ENCODE peak calls at places on chromosomes 12 and 14, in five cellular contexts. One of them, this sample, is unnamed. For H3K36me3 and H3K27me3, the result is how much of the 10 kb centered on the place peaks cover.

GRCh38 chr12:67366530-67367196 is 97.5 kb downstream of the CAND1 start:
- DNase-seq in neuronal stem cell: no peak
- DNase-seq in stomach: no peak
- DNase-seq in CD4-positive, alpha-beta memory T cell: no peak
- DNase-seq in K562: no peak
- DNase-seq in this sample: no peak

GRCh38 chr12:4855121-4855924 is 54.4 kb upstream of the KCNA1 start:
- DNase-seq in neuronal stem cell: peak
- DNase-seq in stomach: peak
- DNase-seq in CD4-positive, alpha-beta memory T cell: peak
- DNase-seq in K562: peak
- DNase-seq in this sample: peak

GRCh38 chr14:54478621-54479215 is 10.1 kb downstream of the GMFB start:
- DNase-seq in neuronal stem cell: no peak
- DNase-seq in stomach: no peak
- DNase-seq in CD4-positive, alpha-beta memory T cell: no peak
- DNase-seq in K562: no peak
- DNase-seq in this sample: no peak

GRCh38 chr12:67911293-67911637 is 78.0 kb upstream of the IFNG-AS1 start:
- DNase-seq in neuronal stem cell: no peak
- DNase-seq in stomach: no peak
- DNase-seq in CD4-positive, alpha-beta memory T cell: no peak
- DNase-seq in K562: no peak
- DNase-seq in this sample: no peak

GRCh38 chr12:5665615-5666014 is 233.7 kb downstream of the NTF3 start:
- DNase-seq in neuronal stem cell: no peak
- DNase-seq in stomach: no peak
- DNase-seq in CD4-positive, alpha-beta memory T cell: no peak
- DNase-seq in K562: no peak
- DNase-seq in this sample: no peak

GRCh38 chr12:67434653-67435375 is 165.7 kb downstream of the CAND1 start:
- DNase-seq in neuronal stem cell: no peak
- DNase-seq in stomach: no peak
- DNase-seq in CD4-positive, alpha-beta memory T cell: no peak
- DNase-seq in K562: no peak
- DNase-seq in this sample: no peak

GRCh38 chr12:9727813-9728212 is 5.1 kb downstream of the CLECL1 start:
- DNase-seq in neuronal stem cell: no peak
- DNase-seq in stomach: no peak
- DNase-seq in CD4-positive, alpha-beta memory T cell: no peak
- DNase-seq in K562: no peak
- DNase-seq in this sample: no peak

GRCh38 chr12:5010130-5010529 is 33.5 kb upstream of the KCNA5 start:
- DNase-seq in neuronal stem cell: no peak
- DNase-seq in stomach: no peak
- DNase-seq in CD4-positive, alpha-beta memory T cell: no peak
- DNase-seq in K562: no peak
- DNase-seq in this sample: no peak

GRCh38 chr12:95173392-95174251 is 43.6 kb downstream of the FGD6 start:
- DNase-seq in neuronal stem cell: no peak
- DNase-seq in stomach: peak
- DNase-seq in CD4-positive, alpha-beta memory T cell: no peak
- DNase-seq in K562: peak
- DNase-seq in this sample: no peak

GRCh38 chr14:64953661-64954060 is 11.1 kb upstream of the GPX2 start:
- DNase-seq in neuronal stem cell: no peak
- DNase-seq in stomach: no peak
- DNase-seq in CD4-positive, alpha-beta memory T cell: no peak
- DNase-seq in K562: no peak
- DNase-seq in this sample: peak

GRCh38 chr12:64976131-64976530 is 145.0 kb downstream of the WIF1 start:
- DNase-seq in neuronal stem cell: no peak
- DNase-seq in stomach: no peak
- DNase-seq in CD4-positive, alpha-beta memory T cell: no peak
- DNase-seq in K562: no peak
- DNase-seq in this sample: no peak

GRCh38 chr12:79127268-79127895 is 262.8 kb downstream of the SYT1 start:
- DNase-seq in neuronal stem cell: no peak
- DNase-seq in stomach: no peak
- DNase-seq in CD4-positive, alpha-beta memory T cell: no peak
- DNase-seq in K562: no peak
- DNase-seq in this sample: no peak

GRCh38 chr14:99510556-99511139 is 29.4 kb downstream of the CCNK start:
- DNase-seq in neuronal stem cell: no peak
- DNase-seq in stomach: no peak
- DNase-seq in CD4-positive, alpha-beta memory T cell: no peak
- DNase-seq in K562: no peak
- DNase-seq in this sample: no peak

GRCh38 chr12:18747960-18748359 is 10.0 kb downstream of the CAPZA3 start:
- DNase-seq in neuronal stem cell: no peak
- DNase-seq in stomach: no peak
- DNase-seq in CD4-positive, alpha-beta memory T cell: no peak
- DNase-seq in K562: no peak
- DNase-seq in this sample: no peak

GRCh38 chr14:104389326-104390220 is 190.0 kb upstream of the C14orf180 start:
- DNase-seq in neuronal stem cell: no peak
- DNase-seq in stomach: peak
- DNase-seq in CD4-positive, alpha-beta memory T cell: peak
- DNase-seq in K562: no peak
- DNase-seq in this sample: peak

GRCh38 chr14:23639048-23639890 is 3.1 kb downstream of the DHRS2 start:
- DNase-seq in neuronal stem cell: no peak
- DNase-seq in stomach: no peak
- DNase-seq in CD4-positive, alpha-beta memory T cell: no peak
- DNase-seq in K562: no peak
- DNase-seq in this sample: no peak

GRCh38 chr12:47964102-47964723 is 817 bp downstream of the TMEM106C start:
- DNase-seq in neuronal stem cell: no peak
- DNase-seq in stomach: peak
- DNase-seq in CD4-positive, alpha-beta memory T cell: no peak
- DNase-seq in K562: no peak
- DNase-seq in this sample: peak

GRCh38 chr12:111028830-111029229 is 108.5 kb upstream of the MYL2 start:
- DNase-seq in neuronal stem cell: no peak
- DNase-seq in stomach: no peak
- DNase-seq in CD4-positive, alpha-beta memory T cell: no peak
- DNase-seq in K562: no peak
- DNase-seq in this sample: no peak

GRCh38 chr14:98237939-98238338 is 1034.1 kb downstream of the BCL11B start:
- DNase-seq in neuronal stem cell: no peak
- DNase-seq in stomach: no peak
- DNase-seq in CD4-positive, alpha-beta memory T cell: no peak
- DNase-seq in K562: no peak
- DNase-seq in this sample: no peak

GRCh38 chr14:68140111-68140741 is 320.6 kb downstream of the RAD51B start:
- DNase-seq in neuronal stem cell: peak
- DNase-seq in stomach: peak
- DNase-seq in CD4-positive, alpha-beta memory T cell: no peak
- DNase-seq in K562: no peak
- DNase-seq in this sample: no peak

GRCh38 chr14:20455355-20456300 is 602 bp downstream of the APEX1 start:
- DNase-seq in neuronal stem cell: no peak
- DNase-seq in stomach: peak
- DNase-seq in CD4-positive, alpha-beta memory T cell: peak
- DNase-seq in K562: peak
- DNase-seq in this sample: peak

GRCh38 chr14:37585101-37585479 is 10.0 kb downstream of the FOXA1 start:
- DNase-seq in neuronal stem cell: no peak
- DNase-seq in stomach: peak
- DNase-seq in CD4-positive, alpha-beta memory T cell: no peak
- DNase-seq in K562: no peak
- DNase-seq in this sample: peak

GRCh38 chr14:100586520-100587247 is 533 bp downstream of the BEGAIN start:
- DNase-seq in neuronal stem cell: no peak
- DNase-seq in stomach: no peak
- DNase-seq in CD4-positive, alpha-beta memory T cell: no peak
- DNase-seq in K562: peak
- DNase-seq in this sample: peak

GRCh38 chr12:112380663-112381420 is 1.4 kb downstream of the HECTD4 start:
- DNase-seq in neuronal stem cell: no peak
- DNase-seq in stomach: no peak
- DNase-seq in CD4-positive, alpha-beta memory T cell: no peak
- DNase-seq in K562: no peak
- DNase-seq in this sample: peak

GRCh38 chr12:15131462-15131861 is 89.8 kb downstream of the RERG start:
- DNase-seq in neuronal stem cell: no peak
- DNase-seq in stomach: no peak
- DNase-seq in CD4-positive, alpha-beta memory T cell: no peak
- DNase-seq in K562: no peak
- DNase-seq in this sample: no peak

GRCh38 chr12:28034271-28034670 is 61.7 kb upstream of the PTHLH start:
- DNase-seq in neuronal stem cell: no peak
- DNase-seq in stomach: no peak
- DNase-seq in CD4-positive, alpha-beta memory T cell: no peak
- DNase-seq in K562: no peak
- DNase-seq in this sample: no peak

GRCh38 chr12:120290541-120291312 is 976 bp downstream of the RNU4-2 start:
- DNase-seq in neuronal stem cell: no peak
- DNase-seq in stomach: peak
- DNase-seq in CD4-positive, alpha-beta memory T cell: peak
- DNase-seq in K562: no peak
- DNase-seq in this sample: peak

GRCh38 chr12:131758016-131758739 is 47.3 kb downstream of the SFSWAP start:
- DNase-seq in neuronal stem cell: no peak
- DNase-seq in stomach: no peak
- DNase-seq in CD4-positive, alpha-beta memory T cell: no peak
- DNase-seq in K562: no peak
- DNase-seq in this sample: no peak

GRCh38 chr14:89486961-89487360 is 69.9 kb upstream of the FOXN3 start:
- DNase-seq in neuronal stem cell: no peak
- DNase-seq in stomach: no peak
- DNase-seq in CD4-positive, alpha-beta memory T cell: no peak
- DNase-seq in K562: no peak
- DNase-seq in this sample: no peak

GRCh38 chr12:26701604-26702215 is 131.3 kb downstream of the ITPR2 start:
- DNase-seq in neuronal stem cell: peak
- DNase-seq in stomach: no peak
- DNase-seq in CD4-positive, alpha-beta memory T cell: no peak
- DNase-seq in K562: no peak
- DNase-seq in this sample: no peak

GRCh38 chr14:68786491-68787234 is 6.2 kb downstream of the ZFP36L1 start:
- DNase-seq in neuronal stem cell: no peak
- DNase-seq in stomach: peak
- DNase-seq in CD4-positive, alpha-beta memory T cell: no peak
- DNase-seq in K562: no peak
- DNase-seq in this sample: peak

GRCh38 chr14:67987596-67987995 is 168.0 kb downstream of the RAD51B start:
- DNase-seq in neuronal stem cell: no peak
- DNase-seq in stomach: no peak
- DNase-seq in CD4-positive, alpha-beta memory T cell: no peak
- DNase-seq in K562: no peak
- DNase-seq in this sample: no peak

GRCh38 chr14:68065322-68065721 is 245.7 kb downstream of the RAD51B start:
- DNase-seq in neuronal stem cell: no peak
- DNase-seq in stomach: no peak
- DNase-seq in CD4-positive, alpha-beta memory T cell: no peak
- DNase-seq in K562: no peak
- DNase-seq in this sample: no peak

GRCh38 chr12:111413442-111414086 is 7.8 kb downstream of the SH2B3 start:
- DNase-seq in neuronal stem cell: no peak
- DNase-seq in stomach: no peak
- DNase-seq in CD4-positive, alpha-beta memory T cell: no peak
- DNase-seq in K562: no peak
- DNase-seq in this sample: peak

GRCh38 chr12:17192721-17193120 is 586.8 kb upstream of the LMO3 start:
- DNase-seq in neuronal stem cell: peak
- DNase-seq in stomach: no peak
- DNase-seq in CD4-positive, alpha-beta memory T cell: no peak
- DNase-seq in K562: no peak
- DNase-seq in this sample: no peak

GRCh38 chr12:112841891-112842290 is 50.3 kb downstream of the RPH3A start:
- DNase-seq in neuronal stem cell: no peak
- DNase-seq in stomach: no peak
- DNase-seq in CD4-positive, alpha-beta memory T cell: no peak
- DNase-seq in K562: no peak
- DNase-seq in this sample: no peak

GRCh38 chr12:107992870-107993451 is 136.1 kb upstream of the WSCD2 start:
- DNase-seq in neuronal stem cell: peak
- DNase-seq in stomach: no peak
- DNase-seq in CD4-positive, alpha-beta memory T cell: no peak
- DNase-seq in K562: peak
- DNase-seq in this sample: peak

GRCh38 chr12:117699575-117699974 is 269.2 kb downstream of the KSR2 start:
- DNase-seq in neuronal stem cell: no peak
- DNase-seq in stomach: no peak
- DNase-seq in CD4-positive, alpha-beta memory T cell: no peak
- DNase-seq in K562: no peak
- DNase-seq in this sample: no peak
- H3K4me3 ChIP-seq in neuronal stem cell: no peak
- H3K4me3 ChIP-seq in stomach: no peak
- H3K4me3 ChIP-seq in CD4-positive, alpha-beta memory T cell: no peak
- H3K4me3 ChIP-seq in K562: no peak
- H3K4me3 ChIP-seq in this sample: no peak

DNA sequence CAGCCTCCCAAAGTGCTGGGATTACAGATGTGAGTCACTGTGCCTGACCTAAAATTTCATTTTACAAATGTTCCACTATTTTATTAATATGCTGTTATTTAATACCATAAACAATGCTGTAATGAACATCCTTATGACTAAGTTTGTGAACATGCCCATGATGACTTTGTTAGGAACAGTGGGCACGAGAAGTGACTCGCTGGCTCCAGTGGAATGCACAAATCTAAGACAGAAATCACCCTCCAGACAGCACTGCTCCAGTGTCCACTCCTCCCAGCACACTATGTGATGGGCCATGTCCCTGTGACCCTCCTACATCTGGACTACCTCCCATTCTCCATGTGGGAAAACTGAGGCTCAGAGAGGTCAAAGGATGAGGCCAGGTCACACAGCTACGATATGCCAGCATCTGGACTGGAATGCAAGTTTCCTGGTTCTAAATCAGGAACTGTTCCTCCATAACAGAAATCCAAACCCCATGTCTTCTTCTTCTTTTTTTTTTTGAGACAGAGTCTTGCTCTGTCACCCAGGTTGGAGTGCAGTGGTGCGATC is 57.9 kb downstream of the GPR68 start:
- DNase-seq in neuronal stem cell: no peak
- DNase-seq in stomach: no peak
- DNase-seq in CD4-positive, alpha-beta memory T cell: no peak
- DNase-seq in K562: no peak
- DNase-seq in this sample: no peak
- H3K36me3 ChIP-seq in neuronal stem cell: half or more
- H3K36me3 ChIP-seq in stomach: half or more
- H3K36me3 ChIP-seq in CD4-positive, alpha-beta memory T cell: half or more
- H3K36me3 ChIP-seq in K562: under half
- H3K36me3 ChIP-seq in this sample: under half

GRCh38 chr12:53963434-53964314 is 9.0 kb downstream of the HOXC12 start:
- DNase-seq in neuronal stem cell: no peak
- DNase-seq in stomach: no peak
- DNase-seq in CD4-positive, alpha-beta memory T cell: no peak
- DNase-seq in K562: no peak
- DNase-seq in this sample: peak
- H3K27me3 ChIP-seq in neuronal stem cell: half or more
- H3K27me3 ChIP-seq in stomach: half or more
- H3K27me3 ChIP-seq in CD4-positive, alpha-beta memory T cell: half or more
- H3K27me3 ChIP-seq in K562: half or more
- H3K27me3 ChIP-seq in this sample: half or more

GRCh38 chr12:100145643-100146042 is 3.0 kb upstream of the BLTP3B start:
- DNase-seq in neuronal stem cell: no peak
- DNase-seq in stomach: no peak
- DNase-seq in CD4-positive, alpha-beta memory T cell: no peak
- DNase-seq in K562: no peak
- DNase-seq in this sample: no peak
- H3K4me3 ChIP-seq in neuronal stem cell: no peak
- H3K4me3 ChIP-seq in stomach: no peak
- H3K4me3 ChIP-seq in CD4-positive, alpha-beta memory T cell: no peak
- H3K4me3 ChIP-seq in K562: no peak
- H3K4me3 ChIP-seq in this sample: no peak

This sample was measured in H7.